ENCODE peak calls at places on chromosomes 7 and 10, in ten cellular contexts. F, L, S, C, Z, R, O, H, V and U are unnamed samples.

GRCh38 chr7:114879554-114879953 is 42.3 kb upstream of the MDFIC start:
- DNase-seq in L (no peak), R (no peak), H (no peak), C (no peak), Z (no peak), O (no peak), S (no peak), F (peak; percentile 22), V (no peak), U (no peak)

GRCh38 chr7:75038508-75038907 is 35.1 kb downstream of the RCC1L start:
- DNase-seq in H (peak; percentile 17), Z (no peak), V (no peak), S (no peak), O (no peak), L (no peak), R (no peak), F (no peak), C (no peak), U (no peak)

GRCh38 chr7:143229054-143229790 is 7.4 kb downstream of the TAS2R40 start:
- DNase-seq in V (no peak), R (no peak), S (no peak), O (no peak), C (peak; percentile 16), F (no peak), H (peak; percentile 58), L (no peak), Z (peak; percentile 71), U (no peak)

GRCh38 chr7:150465414-150465813 is 15.0 kb downstream of the GIMAP8 start:
- DNase-seq in Z (no peak), H (no peak), V (no peak), R (no peak), O (no peak), S (no peak), L (no peak), F (no peak), C (no peak), U (no peak)

GRCh38 chr7:46554688-46555422 is 633.8 kb upstream of the IGFBP3 start:
- DNase-seq in L (no peak), F (no peak), O (no peak), H (no peak), C (no peak), S (no peak), Z (no peak), R (no peak), V (no peak), U (no peak)

GRCh38 chr7:28103984-28104628 is 76.5 kb downstream of the JAZF1 start:
- DNase-seq in F (peak; percentile 31), V (no peak), O (no peak), Z (no peak), H (no peak), C (no peak), L (peak; percentile 27), R (no peak), S (no peak), U (no peak)

GRCh38 chr7:127858091-127858914 is 172.9 kb downstream of the LRRC4 start:
- DNase-seq in Z (no peak), C (no peak), V (no peak), O (peak; percentile 78), L (no peak), H (no peak), S (no peak), F (no peak), R (no peak), U (no peak)

GRCh38 chr7:22564511-22565045 is 64.6 kb upstream of the STEAP1B start:
- DNase-seq in F (peak; percentile 93), C (no peak), R (no peak), S (peak; percentile 31), L (no peak), O (no peak), Z (no peak), H (no peak), V (no peak), U (peak; percentile 70)

GRCh38 chr10:78847486-78847885 is 221.3 kb upstream of the ZMIZ1 start:
- DNase-seq in F (no peak), H (no peak), V (no peak), O (no peak), Z (no peak), L (no peak), S (no peak), R (no peak), C (no peak), U (no peak)

GRCh38 chr10:34587002-34587740 is 227.9 kb downstream of the PARD3 start:
- DNase-seq in Z (no peak), V (no peak), R (no peak), C (no peak), L (no peak), S (no peak), F (no peak), O (no peak), H (no peak), U (no peak)

GRCh38 chr7:2046581-2047271 is 186.0 kb downstream of the MAD1L1 start:
- DNase-seq in Z (no peak), F (no peak), H (no peak), R (no peak), L (peak; percentile 13), S (no peak), O (peak; percentile 50), C (no peak), V (no peak), U (no peak)

GRCh38 chr10:131822694-131823245 is 78.0 kb upstream of the PPP2R2D start:
- DNase-seq in O (peak; percentile 37), F (no peak), R (no peak), S (no peak), H (no peak), Z (peak; percentile 8), L (no peak), V (no peak), C (no peak), U (peak; percentile 78)

GRCh38 chr7:5797716-5798115 is 16.3 kb upstream of the RNF216 start:
- DNase-seq in S (no peak), Z (no peak), R (no peak), H (no peak), C (no peak), V (no peak), F (no peak), O (no peak), L (no peak), U (no peak)

GRCh38 chr10:132283604-132284382 is 24.0 kb downstream of the STK32C start:
- DNase-seq in R (no peak), V (no peak), C (no peak), L (no peak), O (no peak), Z (peak; percentile 50), H (no peak), S (no peak), F (no peak), U (no peak)

GRCh38 chr10:121942749-121943148 is 14.9 kb upstream of the ATE1 start:
- DNase-seq in H (no peak), O (no peak), S (peak; percentile 20), C (no peak), L (no peak), F (peak; percentile 95), V (peak; percentile 92), Z (no peak), R (no peak), U (no peak)

GRCh38 chr7:33996899-33997298 is 91.6 kb downstream of the BMPER start:
- DNase-seq in O (no peak), F (no peak), Z (no peak), V (no peak), R (no peak), H (no peak), L (no peak), C (no peak), S (no peak), U (no peak)

GRCh38 chr7:157612664-157613561 is 276.1 kb downstream of the DNAJB6 start:
- DNase-seq in O (peak; percentile 66), F (no peak), S (no peak), C (peak; percentile 31), H (peak; percentile 6), L (no peak), R (peak; percentile 83), V (peak; percentile 11), Z (no peak), U (no peak)

DNA sequence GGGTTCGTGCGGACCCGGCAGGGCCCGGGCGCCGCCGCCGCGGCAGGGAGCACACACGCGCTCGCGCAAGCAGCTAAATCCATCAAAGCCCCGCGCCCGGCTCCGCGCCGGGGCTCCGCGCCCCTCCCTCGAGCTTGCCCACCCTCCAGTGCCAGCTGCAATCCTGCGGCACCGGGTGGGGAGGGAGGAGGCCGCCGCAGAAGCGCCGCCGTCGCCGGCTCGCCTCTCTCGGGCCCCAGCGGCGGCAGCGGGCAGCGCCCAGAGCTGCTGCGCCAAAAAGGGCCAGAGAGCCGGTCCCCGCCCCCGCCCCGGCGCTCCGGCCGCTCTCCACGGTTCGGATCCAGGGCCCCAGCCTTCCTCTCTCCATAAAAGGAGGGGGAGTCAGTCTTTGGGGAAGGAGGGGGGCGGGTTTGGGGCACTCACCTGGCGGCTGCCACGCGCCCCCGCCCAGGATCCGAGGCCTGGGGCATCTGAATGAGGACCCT is 370 bp upstream of the PDGFA start:
- DNase-seq in F (peak; percentile 65), O (peak; percentile 80), V (no peak), H (peak; percentile 87), S (no peak), R (peak; percentile 73), Z (peak; percentile 65), C (peak; percentile 86), L (no peak), U (peak; percentile 92)
- TF ChIP-seq CTCF in F (no peak), O (no peak), V (no peak), H (no peak), S (peak; percentile 64), R (no peak), Z (peak; percentile 15), C (peak; percentile 18), L (no peak), U (no peak)

GRCh38 chr7:110534241-110534931 is 556.5 kb upstream of the LRRN3 start:
- DNase-seq in F (peak; percentile 2), L (no peak), R (no peak), V (no peak), C (no peak), O (no peak), Z (no peak), S (no peak), H (no peak), U (no peak)
- TF ChIP-seq CTCF in F (no peak), L (no peak), R (no peak), V (no peak), C (no peak), O (no peak), Z (no peak), S (no peak), H (no peak), U (peak; percentile 25)

GRCh38 chr10:113953505-113954272 is 90.0 kb upstream of the ADRB1 start:
- DNase-seq in C (no peak), Z (no peak), S (no peak), R (no peak), L (no peak), V (peak; percentile 66), H (peak; percentile 39), F (no peak), O (no peak), U (no peak)
- TF ChIP-seq CTCF in C (peak; percentile 17), Z (peak; percentile 58), S (no peak), R (no peak), L (peak; percentile 32), V (no peak), H (peak; percentile 34), F (peak; percentile 17), O (no peak), U (no peak)

DNA sequence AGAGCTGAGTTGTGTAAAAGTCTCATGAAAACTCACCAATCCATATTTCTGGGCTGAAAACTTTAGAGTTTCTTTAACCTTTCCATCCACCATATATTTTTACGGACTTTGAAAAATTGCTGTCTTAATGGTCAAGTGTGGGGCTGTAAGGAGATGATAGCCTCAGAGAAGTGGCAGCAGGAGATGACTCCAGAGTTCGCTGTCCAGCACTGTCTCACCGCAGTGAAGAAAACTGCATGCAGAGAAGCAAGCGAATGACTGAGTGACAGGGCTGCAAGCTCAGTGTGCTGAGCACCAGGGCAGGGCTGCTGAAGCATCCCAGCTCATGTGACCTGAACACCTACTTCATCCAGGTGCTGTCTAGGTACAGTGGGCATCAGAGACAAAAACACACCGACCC is 564.5 kb downstream of the ACTR3B start:
- DNase-seq in L (no peak), Z (no peak), H (no peak), S (no peak), O (no peak), V (no peak), C (no peak), F (no peak), R (no peak), U (no peak)
- TF ChIP-seq CTCF in L (no peak), Z (no peak), H (no peak), S (no peak), O (no peak), V (no peak), C (no peak), F (no peak), R (no peak), U (no peak)